ENCODE peak calls at places on chromosomes 5 and 9, in nine cellular contexts. B, O, Q, X, F, Z, E, N and S are unnamed samples.

GRCh38 chr9:6842584-6842947 is 84.8 kb downstream of the KDM4C start:
- DNase-seq in B (no peak), O (no peak), Q (no peak), X (no peak), F (no peak), Z (peak), E (no peak), N (peak), S (no peak)

GRCh38 chr9:5382479-5382878 is 42.8 kb upstream of the RLN1 start:
- DNase-seq in B (no peak), O (no peak), Q (no peak), X (no peak), F (no peak), Z (no peak), E (no peak), N (no peak), S (no peak)

GRCh38 chr5:34045996-34046395 is 3.0 kb upstream of the C1QTNF3 start:
- DNase-seq in B (no peak), O (no peak), Q (no peak), X (no peak), F (no peak), Z (peak), E (no peak), N (peak), S (no peak)

GRCh38 chr5:16552666-16553343 is 64.0 kb downstream of the RETREG1 start:
- DNase-seq in B (peak), O (peak), Q (peak), X (peak), F (peak), Z (peak), E (peak), N (peak), S (peak)

GRCh38 chr5:149636191-149636860 is 55.0 kb downstream of the ARHGEF37 start:
- DNase-seq in B (no peak), O (no peak), Q (no peak), X (no peak), F (no peak), Z (no peak), E (no peak), N (no peak), S (no peak)

GRCh38 chr9:21817176-21817575 is 14.7 kb downstream of the MTAP start:
- DNase-seq in B (no peak), O (no peak), Q (peak), X (no peak), F (no peak), Z (peak), E (no peak), N (peak), S (no peak)

GRCh38 chr5:1729641-1730486 is 69.8 kb downstream of the MRPL36 start:
- DNase-seq in B (no peak), O (no peak), Q (no peak), X (no peak), F (no peak), Z (no peak), E (no peak), N (no peak), S (no peak)

GRCh38 chr5:129245489-129245888 is 150.9 kb downstream of the ISOC1 start:
- DNase-seq in B (no peak), O (no peak), Q (no peak), X (no peak), F (no peak), Z (no peak), E (no peak), N (no peak), S (no peak)

GRCh38 chr5:69136296-69136695 is 30.7 kb upstream of the CCNB1 start:
- DNase-seq in B (no peak), O (no peak), Q (no peak), X (no peak), F (no peak), Z (no peak), E (no peak), N (no peak), S (no peak)

GRCh38 chr5:173243808-173244305 is 8.9 kb upstream of the NKX2-5 start:
- DNase-seq in B (no peak), O (no peak), Q (no peak), X (peak), F (no peak), Z (no peak), E (no peak), N (no peak), S (no peak)

GRCh38 chr5:93601433-93602175 is 18.6 kb downstream of the NR2F1 start:
- DNase-seq in B (no peak), O (no peak), Q (no peak), X (no peak), F (no peak), Z (no peak), E (no peak), N (no peak), S (no peak)

GRCh38 chr9:83027153-83027867 is 35.6 kb downstream of the RASEF start:
- DNase-seq in B (no peak), O (no peak), Q (no peak), X (no peak), F (no peak), Z (peak), E (no peak), N (peak), S (no peak)

GRCh38 chr9:18658764-18659705 is 185.1 kb downstream of the ADAMTSL1 start:
- DNase-seq in B (no peak), O (no peak), Q (no peak), X (no peak), F (no peak), Z (peak), E (no peak), N (peak), S (no peak)

GRCh38 chr5:7392401-7393024 is 3.4 kb upstream of the ADCY2 start:
- DNase-seq in B (no peak), O (no peak), Q (peak), X (no peak), F (no peak), Z (peak), E (peak), N (no peak), S (no peak)

GRCh38 chr5:57082441-57083067 is 91.3 kb upstream of the GPBP1 start:
- DNase-seq in B (no peak), O (no peak), Q (peak), X (no peak), F (no peak), Z (peak), E (peak), N (peak), S (no peak)